ENCODE peak calls at places on chromosomes 2 and 18, in six cellular contexts. One of them, this sample, is unnamed.

GRCh38 chr2:33342171-33342570 is 134.3 kb upstream of the RASGRP3 start:
- DNase-seq in H1: no peak
- DNase-seq in ovary: no peak
- DNase-seq in stomach: no peak
- DNase-seq in tibial nerve: no peak
- DNase-seq in sigmoid colon: no peak
- DNase-seq in this sample: no peak

GRCh38 chr2:84927275-84927627 is 21.8 kb downstream of the TMSB10 start:
- DNase-seq in H1: no peak
- DNase-seq in ovary: no peak
- DNase-seq in stomach: no peak
- DNase-seq in tibial nerve: no peak
- DNase-seq in sigmoid colon: no peak
- DNase-seq in this sample: no peak

GRCh38 chr2:7427293-7428060 is 510.3 kb downstream of the RNF144A start:
- DNase-seq in H1: peak
- DNase-seq in ovary: no peak
- DNase-seq in stomach: no peak
- DNase-seq in tibial nerve: no peak
- DNase-seq in sigmoid colon: no peak
- DNase-seq in this sample: peak

GRCh38 chr2:241730679-241731293 is 3.6 kb upstream of the D2HGDH start:
- DNase-seq in H1: no peak
- DNase-seq in ovary: no peak
- DNase-seq in stomach: no peak
- DNase-seq in tibial nerve: no peak
- DNase-seq in sigmoid colon: no peak
- DNase-seq in this sample: no peak

GRCh38 chr2:239190921-239191885 is 209.6 kb downstream of the HDAC4 start:
- DNase-seq in H1: no peak
- DNase-seq in ovary: no peak
- DNase-seq in stomach: peak
- DNase-seq in tibial nerve: no peak
- DNase-seq in sigmoid colon: peak
- DNase-seq in this sample: no peak

GRCh38 chr2:226447896-226448295 is 351.7 kb downstream of the IRS1 start:
- DNase-seq in H1: no peak
- DNase-seq in ovary: no peak
- DNase-seq in stomach: no peak
- DNase-seq in tibial nerve: no peak
- DNase-seq in sigmoid colon: no peak
- DNase-seq in this sample: no peak

GRCh38 chr2:203105996-203106395 is 91.3 kb downstream of the NBEAL1 start:
- DNase-seq in H1: no peak
- DNase-seq in ovary: no peak
- DNase-seq in stomach: no peak
- DNase-seq in tibial nerve: no peak
- DNase-seq in sigmoid colon: no peak
- DNase-seq in this sample: peak

GRCh38 chr2:48131503-48132293 is 225.4 kb upstream of the FBXO11 start:
- DNase-seq in H1: no peak
- DNase-seq in ovary: no peak
- DNase-seq in stomach: no peak
- DNase-seq in tibial nerve: no peak
- DNase-seq in sigmoid colon: no peak
- DNase-seq in this sample: no peak

GRCh38 chr2:223587301-223587700 is 14.9 kb downstream of the SCG2 start:
- DNase-seq in H1: no peak
- DNase-seq in ovary: no peak
- DNase-seq in stomach: no peak
- DNase-seq in tibial nerve: no peak
- DNase-seq in sigmoid colon: no peak
- DNase-seq in this sample: no peak

GRCh38 chr2:110107092-110108079 is 8.2 kb downstream of the MALL start:
- DNase-seq in H1: no peak
- DNase-seq in ovary: no peak
- DNase-seq in stomach: no peak
- DNase-seq in tibial nerve: no peak
- DNase-seq in sigmoid colon: no peak
- DNase-seq in this sample: peak

GRCh38 chr2:232523682-232524597 is 2.0 kb upstream of the CHRND start:
- DNase-seq in H1: peak
- DNase-seq in ovary: peak
- DNase-seq in stomach: peak
- DNase-seq in tibial nerve: no peak
- DNase-seq in sigmoid colon: no peak
- DNase-seq in this sample: peak

GRCh38 chr2:97816411-97816810 is 103.0 kb downstream of the ZAP70 start:
- DNase-seq in H1: no peak
- DNase-seq in ovary: no peak
- DNase-seq in stomach: no peak
- DNase-seq in tibial nerve: no peak
- DNase-seq in sigmoid colon: no peak
- DNase-seq in this sample: no peak

GRCh38 chr2:189369566-189369965 is 71.7 kb upstream of the WDR75 start:
- DNase-seq in H1: no peak
- DNase-seq in ovary: no peak
- DNase-seq in stomach: no peak
- DNase-seq in tibial nerve: no peak
- DNase-seq in sigmoid colon: no peak
- DNase-seq in this sample: peak

GRCh38 chr2:84338069-84338468 is 121.0 kb downstream of the SUCLG1 start:
- DNase-seq in H1: no peak
- DNase-seq in ovary: no peak
- DNase-seq in stomach: no peak
- DNase-seq in tibial nerve: no peak
- DNase-seq in sigmoid colon: no peak
- DNase-seq in this sample: no peak

GRCh38 chr18:65257157-65257556 is 493.7 kb upstream of the CDH7 start:
- DNase-seq in H1: no peak
- DNase-seq in ovary: no peak
- DNase-seq in stomach: no peak
- DNase-seq in tibial nerve: no peak
- DNase-seq in sigmoid colon: no peak
- DNase-seq in this sample: no peak

GRCh38 chr2:109722026-109722425 is 72.1 kb upstream of the RGPD5 start:
- DNase-seq in H1: no peak
- DNase-seq in ovary: no peak
- DNase-seq in stomach: peak
- DNase-seq in tibial nerve: no peak
- DNase-seq in sigmoid colon: no peak
- DNase-seq in this sample: no peak

GRCh38 chr2:240584486-240585031 is 2.0 kb upstream of the CAPN10 start:
- DNase-seq in H1: no peak
- DNase-seq in ovary: peak
- DNase-seq in stomach: no peak
- DNase-seq in tibial nerve: no peak
- DNase-seq in sigmoid colon: no peak
- DNase-seq in this sample: no peak

GRCh38 chr2:108787209-108787558 is 613 bp downstream of the CCDC138 start:
- DNase-seq in H1: no peak
- DNase-seq in ovary: no peak
- DNase-seq in stomach: no peak
- DNase-seq in tibial nerve: no peak
- DNase-seq in sigmoid colon: no peak
- DNase-seq in this sample: no peak

GRCh38 chr2:128664499-128664971 is 345.9 kb upstream of the HS6ST1 start:
- DNase-seq in H1: no peak
- DNase-seq in ovary: no peak
- DNase-seq in stomach: no peak
- DNase-seq in tibial nerve: no peak
- DNase-seq in sigmoid colon: no peak
- DNase-seq in this sample: no peak

GRCh38 chr18:65523461-65523860 is 227.4 kb upstream of the CDH7 start:
- DNase-seq in H1: peak
- DNase-seq in ovary: no peak
- DNase-seq in stomach: no peak
- DNase-seq in tibial nerve: no peak
- DNase-seq in sigmoid colon: no peak
- DNase-seq in this sample: no peak

GRCh38 chr2:24203029-24203786 is 28.4 kb downstream of the FAM228A start:
- DNase-seq in H1: no peak
- DNase-seq in ovary: no peak
- DNase-seq in stomach: no peak
- DNase-seq in tibial nerve: no peak
- DNase-seq in sigmoid colon: no peak
- DNase-seq in this sample: no peak

GRCh38 chr2:190763901-190764514 is 115.1 kb downstream of the NAB1 start:
- DNase-seq in H1: no peak
- DNase-seq in ovary: no peak
- DNase-seq in stomach: no peak
- DNase-seq in tibial nerve: no peak
- DNase-seq in sigmoid colon: no peak
- DNase-seq in this sample: no peak

GRCh38 chr2:95260028-95261023 is 13.9 kb upstream of the PROM2 start:
- DNase-seq in H1: no peak
- DNase-seq in ovary: no peak
- DNase-seq in stomach: peak
- DNase-seq in tibial nerve: no peak
- DNase-seq in sigmoid colon: no peak
- DNase-seq in this sample: no peak

GRCh38 chr2:85792783-85793441 is 39.1 kb downstream of the ATOH8 start:
- DNase-seq in H1: no peak
- DNase-seq in ovary: peak
- DNase-seq in stomach: no peak
- DNase-seq in tibial nerve: no peak
- DNase-seq in sigmoid colon: peak
- DNase-seq in this sample: peak

GRCh38 chr2:118207889-118208288 is 119.6 kb downstream of the INSIG2 start:
- DNase-seq in H1: no peak
- DNase-seq in ovary: no peak
- DNase-seq in stomach: no peak
- DNase-seq in tibial nerve: no peak
- DNase-seq in sigmoid colon: no peak
- DNase-seq in this sample: no peak

GRCh38 chr2:66495788-66496640 is 61.1 kb downstream of the MEIS1 start:
- DNase-seq in H1: no peak
- DNase-seq in ovary: peak
- DNase-seq in stomach: peak
- DNase-seq in tibial nerve: no peak
- DNase-seq in sigmoid colon: peak
- DNase-seq in this sample: peak

GRCh38 chr2:66498597-66498910 is 63.6 kb downstream of the MEIS1 start:
- DNase-seq in H1: no peak
- DNase-seq in ovary: no peak
- DNase-seq in stomach: no peak
- DNase-seq in tibial nerve: no peak
- DNase-seq in sigmoid colon: no peak
- DNase-seq in this sample: no peak

GRCh38 chr2:66496680-66497420 is 61.9 kb downstream of the MEIS1 start:
- DNase-seq in H1: no peak
- DNase-seq in ovary: no peak
- DNase-seq in stomach: no peak
- DNase-seq in tibial nerve: no peak
- DNase-seq in sigmoid colon: no peak
- DNase-seq in this sample: no peak

GRCh38 chr2:66494708-66495107 is 59.8 kb downstream of the MEIS1 start:
- DNase-seq in H1: no peak
- DNase-seq in ovary: peak
- DNase-seq in stomach: peak
- DNase-seq in tibial nerve: no peak
- DNase-seq in sigmoid colon: peak
- DNase-seq in this sample: no peak

GRCh38 chr2:66497706-66498596 is 63.0 kb downstream of the MEIS1 start:
- DNase-seq in H1: no peak
- DNase-seq in ovary: no peak
- DNase-seq in stomach: no peak
- DNase-seq in tibial nerve: no peak
- DNase-seq in sigmoid colon: no peak
- DNase-seq in this sample: no peak
- TF ChIP-seq CTCF in H1: no peak
- TF ChIP-seq CTCF in ovary: no peak
- TF ChIP-seq CTCF in stomach: no peak
- TF ChIP-seq CTCF in tibial nerve: no peak
- TF ChIP-seq CTCF in sigmoid colon: no peak
- TF ChIP-seq CTCF in this sample: no peak

GRCh38 chr2:163401481-163401880 is 334.3 kb downstream of the FIGN start:
- DNase-seq in H1: no peak
- DNase-seq in ovary: no peak
- DNase-seq in stomach: no peak
- DNase-seq in tibial nerve: no peak
- DNase-seq in sigmoid colon: no peak
- DNase-seq in this sample: no peak

DNA sequence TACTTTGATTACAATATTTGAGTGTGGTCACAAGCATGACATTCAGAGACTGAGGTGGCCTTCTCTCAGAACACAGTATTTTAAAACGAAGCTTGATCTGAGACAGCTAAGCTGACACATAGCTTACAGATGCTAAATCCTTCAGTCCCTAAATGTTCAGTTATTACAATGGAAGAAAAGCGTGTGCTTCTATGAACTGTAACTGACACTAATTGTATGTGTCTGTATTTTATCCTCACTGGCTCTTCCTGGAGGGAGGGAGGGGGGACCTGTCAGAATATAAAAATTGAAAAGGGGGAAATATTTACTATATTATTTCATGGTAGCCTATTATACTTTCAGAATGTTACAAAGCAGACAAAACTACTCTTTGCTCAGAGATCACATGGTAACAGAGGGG is 340.2 kb downstream of the FIGN start:
- DNase-seq in H1: no peak
- DNase-seq in ovary: no peak
- DNase-seq in stomach: no peak
- DNase-seq in tibial nerve: no peak
- DNase-seq in sigmoid colon: no peak
- DNase-seq in this sample: no peak
- TF ChIP-seq EP300 in H1: no peak
- TF ChIP-seq EP300 in ovary: no peak
- TF ChIP-seq EP300 in stomach: no peak
- TF ChIP-seq EP300 in tibial nerve: no peak
- TF ChIP-seq EP300 in sigmoid colon: no peak
- TF ChIP-seq EP300 in this sample: no peak

GRCh38 chr2:264493-265468 is at the start of gene ACP1:
- DNase-seq in H1: peak
- DNase-seq in ovary: peak
- DNase-seq in stomach: peak
- DNase-seq in tibial nerve: peak
- DNase-seq in sigmoid colon: peak
- DNase-seq in this sample: peak
- TF ChIP-seq CTCF in H1: no peak
- TF ChIP-seq CTCF in ovary: no peak
- TF ChIP-seq CTCF in stomach: no peak
- TF ChIP-seq CTCF in tibial nerve: no peak
- TF ChIP-seq CTCF in sigmoid colon: no peak
- TF ChIP-seq CTCF in this sample: no peak

GRCh38 chr18:63588869-63589268 is 1.7 kb downstream of the SERPINB13 start:
- DNase-seq in H1: no peak
- DNase-seq in ovary: no peak
- DNase-seq in stomach: no peak
- DNase-seq in tibial nerve: no peak
- DNase-seq in sigmoid colon: no peak
- DNase-seq in this sample: no peak
- TF ChIP-seq EP300 in H1: no peak
- TF ChIP-seq EP300 in ovary: no peak
- TF ChIP-seq EP300 in stomach: no peak
- TF ChIP-seq EP300 in tibial nerve: no peak
- TF ChIP-seq EP300 in sigmoid colon: no peak
- TF ChIP-seq EP300 in this sample: no peak

GRCh38 chr2:204260162-204260877 is 285.0 kb upstream of the PARD3B start:
- DNase-seq in H1: peak
- DNase-seq in ovary: peak
- DNase-seq in stomach: peak
- DNase-seq in tibial nerve: peak
- DNase-seq in sigmoid colon: peak
- DNase-seq in this sample: peak
- TF ChIP-seq CTCF in H1: peak
- TF ChIP-seq CTCF in ovary: peak
- TF ChIP-seq CTCF in stomach: peak
- TF ChIP-seq CTCF in tibial nerve: peak
- TF ChIP-seq CTCF in sigmoid colon: peak
- TF ChIP-seq CTCF in this sample: peak

This sample was measured in A549.